ENCODE peak calls at places on chromosome 21, in eight cellular contexts. L is GM12865; Y is stomach; A is Caki2; N is GM03348; G is activated naive CD8-positive, alpha-beta T cell treated with anti-CD3 and anti-CD28 coated beads, Interleukin-2, amount 50 U/mL, for 24 hours; Q is stimulated activated CD4-positive, alpha-beta T cell treated with anti-CD3 and anti-CD28 coated beads, Interleukin-12 subunit alpha, Interleukin-12 subunit beta, amount 100 ng/mL, for 48 hours; W is immature natural killer cell. S is an unnamed sample.

GRCh38 chr21:17387030-17387617 is 125.7 kb upstream of the CXADR start:
- DNase-seq in N (peak), W (peak), A (peak), Q (peak), G (peak), L (peak), Y (peak), S (peak)

GRCh38 chr21:44294391-44295162 is 5.3 kb upstream of the PFKL start:
- DNase-seq in L (no peak), Y (peak), A (no peak), W (no peak), Q (no peak), N (peak), G (no peak), S (no peak)

GRCh38 chr21:46411691-46412090 is 47.0 kb upstream of the DIP2A start:
- DNase-seq in A (no peak), N (no peak), G (no peak), Y (no peak), L (no peak), Q (no peak), W (no peak), S (peak)

GRCh38 chr21:43699933-43700599 is 18.9 kb upstream of the PDXK start:
- DNase-seq in Q (no peak), N (no peak), W (no peak), G (no peak), Y (no peak), A (no peak), L (no peak), S (no peak)

GRCh38 chr21:37422382-37422781 is 55.8 kb downstream of the DYRK1A start:
- DNase-seq in G (no peak), L (no peak), A (no peak), W (no peak), Q (no peak), N (no peak), Y (no peak), S (no peak)

GRCh38 chr21:42200906-42201614 is 17.9 kb upstream of the ABCG1 start:
- DNase-seq in A (no peak), L (no peak), G (no peak), W (peak), Y (no peak), Q (no peak), N (no peak), S (no peak)

GRCh38 chr21:26756491-26757159 is 88.6 kb downstream of the ADAMTS1 start:
- DNase-seq in Q (no peak), A (peak), L (no peak), Y (no peak), N (peak), W (no peak), G (no peak), S (no peak)

GRCh38 chr21:33608559-33608958 is 20.1 kb upstream of the DONSON start:
- DNase-seq in L (no peak), A (no peak), Y (no peak), N (no peak), W (no peak), G (no peak), Q (no peak), S (no peak)

GRCh38 chr21:18298228-18298627 is 53.6 kb downstream of the CHODL start:
- DNase-seq in G (no peak), Y (no peak), Q (no peak), N (no peak), A (no peak), L (no peak), W (no peak), S (no peak)

GRCh38 chr21:17139696-17140095 is 373.1 kb upstream of the CXADR start:
- DNase-seq in A (no peak), N (no peak), L (no peak), Y (no peak), W (no peak), Q (no peak), G (no peak), S (no peak)

S was measured in D341Med.